ENCODE peak calls at places on chromosomes 2 and 18, in nine cellular contexts. W, K, M, N, A, C, E, Y and B are unnamed samples.

GRCh38 chr2:101446869-101447268 is 28.0 kb downstream of the RFX8 start:
- DNase-seq in K (peak; percentile 93), N (no peak), E (no peak), M (no peak), W (no peak), C (no peak), Y (peak; percentile 37), A (peak; percentile 50), B (peak; percentile 72)

GRCh38 chr2:233352141-233352842 is 2.0 kb upstream of the DGKD start:
- DNase-seq in Y (no peak), W (no peak), N (no peak), C (no peak), K (no peak), M (no peak), E (no peak), A (no peak), B (no peak)

GRCh38 chr2:175251425-175252041 is 70.0 kb upstream of the ATP5MC3 start:
- DNase-seq in W (no peak), M (peak; percentile 46), E (peak; percentile 35), Y (no peak), K (peak; percentile 40), C (no peak), N (no peak), A (peak; percentile 72), B (peak; percentile 64)

GRCh38 chr2:31122133-31122532 is 16.1 kb downstream of the GALNT14 start:
- DNase-seq in Y (no peak), C (no peak), N (no peak), K (no peak), M (no peak), E (no peak), A (no peak), W (no peak), B (no peak)

GRCh38 chr2:97739020-97739892 is 25.9 kb downstream of the ZAP70 start:
- DNase-seq in A (no peak), K (no peak), Y (no peak), W (no peak), N (no peak), C (no peak), M (no peak), E (no peak), B (no peak)

GRCh38 chr2:219369447-219369861 is 18.3 kb downstream of the DNPEP start:
- DNase-seq in E (no peak), K (peak; percentile 69), Y (no peak), C (peak; percentile 78), N (peak; percentile 58), A (peak; percentile 84), W (no peak), M (peak; percentile 52), B (peak; percentile 82)

GRCh38 chr2:23330214-23330613 is 54.8 kb upstream of the KLHL29 start:
- DNase-seq in C (no peak), A (peak; percentile 12), K (peak; percentile 20), M (peak; percentile 52), W (no peak), Y (no peak), E (peak; percentile 37), N (no peak), B (no peak)

GRCh38 chr2:217988014-217988839 is 14.6 kb downstream of the TNS1 start:
- DNase-seq in W (peak; percentile 89), K (peak; percentile 68), A (peak; percentile 82), N (peak; percentile 87), M (peak; percentile 56), E (peak; percentile 63), C (peak; percentile 93), Y (no peak), B (peak; percentile 82)

GRCh38 chr18:44748582-44748981 is 67.9 kb downstream of the SETBP1 start:
- DNase-seq in M (no peak), N (no peak), E (no peak), C (no peak), Y (no peak), A (no peak), K (no peak), W (no peak), B (no peak)

GRCh38 chr2:137644689-137645088 is 319.6 kb upstream of the HNMT start:
- DNase-seq in E (no peak), M (no peak), K (no peak), W (no peak), Y (no peak), A (no peak), N (no peak), C (no peak), B (no peak)

GRCh38 chr2:200631287-200631686 is 45.5 kb downstream of the AOX1 start:
- DNase-seq in W (no peak), Y (no peak), N (no peak), A (no peak), M (no peak), C (no peak), E (no peak), K (no peak), B (no peak)

GRCh38 chr18:77072566-77072965 is 60.0 kb downstream of the MBP start:
- DNase-seq in E (no peak), C (no peak), Y (no peak), K (no peak), M (no peak), A (no peak), N (no peak), W (no peak), B (no peak)

GRCh38 chr2:30608643-30609042 is 161.6 kb downstream of the LCLAT1 start:
- DNase-seq in C (no peak), A (no peak), E (no peak), N (no peak), W (no peak), K (no peak), M (no peak), Y (no peak), B (no peak)

GRCh38 chr2:66575625-66576371 is 140.9 kb downstream of the MEIS1 start:
- DNase-seq in M (no peak), A (peak; percentile 30), K (peak; percentile 70), E (no peak), N (no peak), W (peak; percentile 56), C (peak; percentile 56), Y (no peak), B (peak; percentile 68)

GRCh38 chr18:63237486-63237885 is 82.1 kb downstream of the BCL2 start:
- DNase-seq in E (no peak), W (no peak), N (no peak), M (peak; percentile 13), C (no peak), A (no peak), Y (no peak), K (no peak), B (no peak)

GRCh38 chr2:10909050-10909995 is 2.4 kb upstream of the KCNF1 start:
- DNase-seq in N (no peak), E (peak; percentile 12), C (no peak), Y (no peak), A (peak; percentile 10), K (no peak), W (no peak), M (peak; percentile 42), B (no peak)

GRCh38 chr2:175236930-175237329 is 55.4 kb upstream of the ATP5MC3 start:
- DNase-seq in Y (no peak), K (no peak), C (no peak), A (no peak), M (no peak), W (no peak), E (no peak), N (no peak), B (no peak)

GRCh38 chr18:70037453-70038061 is 89.9 kb upstream of the CD226 start:
- DNase-seq in C (no peak), N (no peak), K (no peak), W (no peak), Y (no peak), M (no peak), E (peak; percentile 24), A (no peak), B (no peak)

GRCh38 chr2:79993144-79993543 is 311.4 kb downstream of the LRRTM1 start:
- DNase-seq in A (peak; percentile 4), W (no peak), N (no peak), E (no peak), M (no peak), C (no peak), K (no peak), Y (peak; percentile 19), B (no peak)

GRCh38 chr2:19857100-19857499 is 44.7 kb downstream of the TTC32 start:
- DNase-seq in C (no peak), Y (no peak), E (no peak), N (no peak), K (no peak), M (no peak), A (peak; percentile 15), W (no peak), B (no peak)

GRCh38 chr18:12239426-12239825 is 14.7 kb upstream of the CIDEA start:
- DNase-seq in E (no peak), W (no peak), A (peak; percentile 13), C (no peak), Y (no peak), K (peak; percentile 31), N (no peak), M (no peak), B (peak; percentile 19)

GRCh38 chr2:230929381-230930148 is 4.5 kb upstream of the GPR55 start:
- DNase-seq in M (no peak), W (peak; percentile 24), E (peak; percentile 58), Y (no peak), N (no peak), K (no peak), C (no peak), A (no peak), B (no peak)

GRCh38 chr2:40367032-40367431 is 84.9 kb downstream of the SLC8A1 start:
- DNase-seq in M (no peak), W (no peak), C (no peak), N (no peak), Y (no peak), A (no peak), E (no peak), K (no peak), B (no peak)
- TF ChIP-seq CTCF in M (no peak), W (no peak), C (no peak), N (no peak), Y (no peak), A (no peak), E (no peak), K (no peak), B (no peak)

GRCh38 chr2:234950730-234951385 is 959 bp upstream of the SH3BP4 start:
- DNase-seq in C (no peak), M (no peak), K (peak; percentile 64), N (no peak), E (no peak), Y (no peak), W (no peak), A (peak; percentile 62), B (peak; percentile 72)
- H3K4me3 ChIP-seq in C (peak overlapping the region; percentile 76), M (peak overlapping the region; percentile 98), K (peak overlapping the region; percentile 65), N (peak overlapping the region; percentile 86), E (no peak overlapping the region), Y (peak overlapping the region; percentile 49), W (peak overlapping the region; percentile 93), A (peak overlapping the region; percentile 66), B (peak overlapping the region; percentile 73)

GRCh38 chr2:126029316-126029715 is 626.6 kb upstream of the GYPC start:
- DNase-seq in K (no peak), M (no peak), N (no peak), E (no peak), A (no peak), W (no peak), Y (no peak), C (no peak), B (no peak)
- TF ChIP-seq CTCF in K (no peak), M (no peak), N (no peak), E (no peak), A (no peak), W (no peak), Y (no peak), C (no peak), B (no peak)

DNA sequence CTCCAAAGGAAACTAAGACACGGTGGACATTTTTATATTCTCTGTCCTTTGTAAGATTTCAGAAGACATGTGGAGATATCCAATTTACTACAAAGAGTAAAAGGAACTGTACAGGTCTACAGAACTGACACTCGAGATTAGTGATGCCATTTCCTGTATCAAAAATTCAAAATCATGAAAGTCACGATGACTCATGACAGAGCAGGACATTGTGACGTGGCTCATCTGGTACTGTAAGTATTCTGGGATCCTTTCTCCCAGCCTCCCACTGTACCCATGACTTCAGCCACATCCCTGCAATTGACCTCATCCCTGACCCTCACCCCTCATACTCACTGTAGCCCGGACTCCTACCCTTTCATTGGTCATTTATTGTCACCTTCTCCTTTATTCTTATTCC is 736.5 kb downstream of the EPHA4 start:
- DNase-seq in Y (no peak), M (peak; percentile 45), C (no peak), K (peak; percentile 72), W (no peak), E (no peak), A (no peak), N (no peak), B (no peak)
- H3K4me3 ChIP-seq in Y (no peak overlapping the region), M (no peak overlapping the region), C (no peak overlapping the region), K (no peak overlapping the region), W (no peak overlapping the region), E (no peak overlapping the region), A (no peak overlapping the region), N (no peak overlapping the region), B (no peak overlapping the region)